ENCODE peak calls at places on chromosomes 2 and 18, in four cellular contexts. L is K562, R is H1, S is GM12878. W is an unnamed sample.

GRCh38 chr18:72672364-72673151 is 128.4 kb upstream of the CBLN2 start:
- DNase-seq in L (peak; percentile 10), S (no peak), R (no peak), W (peak; percentile 11)

GRCh38 chr2:238238766-238239551 is 879 bp downstream of the HES6 start:
- DNase-seq in S (no peak), L (peak; percentile 56), R (no peak), W (no peak)

GRCh38 chr2:226800941-226801784 is 1.5 kb upstream of the IRS1 start:
- DNase-seq in R (no peak), S (peak; percentile 54), L (peak; percentile 15), W (peak; percentile 79)

GRCh38 chr2:98127229-98127989 is 40.4 kb downstream of the VWA3B start:
- DNase-seq in L (no peak), R (no peak), S (no peak), W (no peak)

GRCh38 chr2:97732436-97733340 is 19.3 kb downstream of the ZAP70 start:
- DNase-seq in S (no peak), L (no peak), R (no peak), W (no peak)

GRCh38 chr2:84459944-84460429 is 907 bp upstream of the SUCLG1 start:
- DNase-seq in S (no peak), L (peak; percentile 31), R (no peak), W (no peak)

GRCh38 chr2:231133365-231134114 is 8.7 kb upstream of the HTR2B start:
- DNase-seq in R (no peak), L (no peak), S (no peak), W (peak; percentile 58)

GRCh38 chr18:7789853-7790552 is 222.9 kb downstream of the PTPRM start:
- DNase-seq in S (no peak), R (peak; percentile 29), L (no peak), W (peak; percentile 55)

GRCh38 chr2:241505781-241506201 is 2.6 kb downstream of the STK25 start:
- DNase-seq in L (no peak), R (no peak), S (no peak), W (no peak)

GRCh38 chr2:37029758-37030157 is 54.4 kb downstream of the HEATR5B start:
- DNase-seq in L (no peak), S (no peak), R (no peak), W (no peak)

GRCh38 chr2:121037480-121037879 is 247.5 kb downstream of the TFCP2L1 start:
- DNase-seq in L (no peak), R (no peak), S (no peak), W (no peak)

GRCh38 chr2:117774716-117775115 is 39.8 kb upstream of the DDX18 start:
- DNase-seq in L (no peak), S (no peak), R (no peak), W (no peak)

GRCh38 chr18:77101410-77102245 is 31.0 kb downstream of the MBP start:
- DNase-seq in R (no peak), L (no peak), S (peak; percentile 61), W (peak; percentile 97)

GRCh38 chr2:209648714-209649113 is 122.9 kb upstream of the UNC80 start:
- DNase-seq in L (no peak), S (no peak), R (no peak), W (peak; percentile 2)

GRCh38 chr2:11375689-11376027 is 31.2 kb upstream of the ROCK2 start:
- DNase-seq in R (no peak), S (no peak), L (no peak), W (no peak)

GRCh38 chr2:227834423-227834822 is 20.8 kb downstream of the CCL20 start:
- DNase-seq in S (no peak), R (no peak), L (no peak), W (peak; percentile 33)

GRCh38 chr2:71299507-71299906 is 32.1 kb upstream of the ZNF638 start:
- DNase-seq in S (no peak), L (peak; percentile 33), R (no peak), W (peak; percentile 36)

GRCh38 chr2:107808986-107809385 is 17.7 kb upstream of the RGPD4 start:
- DNase-seq in S (no peak), L (no peak), R (no peak), W (no peak)

GRCh38 chr2:173590278-173590811 is 235.7 kb downstream of the CDCA7 start:
- DNase-seq in L (no peak), R (peak; percentile 58), S (no peak), W (peak; percentile 98)

GRCh38 chr2:29212009-29212408 is 96.8 kb downstream of the CLIP4 start:
- DNase-seq in R (no peak), S (no peak), L (no peak), W (no peak)

GRCh38 chr2:129437775-129438174 is 541.7 kb upstream of the RAB6C start:
- DNase-seq in L (no peak), S (no peak), R (no peak), W (no peak)

GRCh38 chr18:24231773-24232735 is 93.2 kb downstream of the CABYR start:
- DNase-seq in L (no peak), S (no peak), R (no peak), W (peak; percentile 37)

GRCh38 chr2:166017208-166017607 is 63.6 kb upstream of the TTC21B start:
- DNase-seq in R (no peak), S (no peak), L (no peak), W (no peak)

GRCh38 chr2:237466266-237466665 is 20.8 kb upstream of the MLPH start:
- DNase-seq in R (no peak), S (no peak), L (no peak), W (peak; percentile 92)

GRCh38 chr2:104434363-104434792 is 419.5 kb upstream of the POU3F3 start:
- DNase-seq in S (peak; percentile 7), L (no peak), R (peak; percentile 43), W (no peak)

GRCh38 chr2:176106636-176107539 is at the start of gene HOXD11:
- DNase-seq in S (no peak), L (no peak), R (no peak), W (no peak)

GRCh38 chr2:190910341-190911136 is 29.9 kb downstream of the GLS start:
- DNase-seq in L (no peak), S (no peak), R (no peak), W (peak; percentile 53)
- TF ChIP-seq CHD1 in L (no peak), S (no peak), R (no peak), W (no peak)

GRCh38 chr18:52677991-52678390 is 338.0 kb downstream of the DCC start:
- DNase-seq in R (no peak), S (no peak), L (no peak), W (no peak)

GRCh38 chr18:52685316-52685715 is 345.3 kb downstream of the DCC start:
- DNase-seq in L (no peak), R (no peak), S (no peak), W (no peak)

GRCh38 chr18:52682260-52682659 is 342.3 kb downstream of the DCC start:
- DNase-seq in S (no peak), R (peak; percentile 43), L (no peak), W (no peak)
- TF ChIP-seq CHD1 in S (no peak), R (no peak), L (no peak), W (no peak)

GRCh38 chr2:63053235-63053888 is 2.7 kb downstream of the OTX1 start:
- DNase-seq in R (no peak), S (no peak), L (no peak), W (no peak)

GRCh38 chr2:63053889-63054725 is 3.5 kb downstream of the OTX1 start:
- DNase-seq in L (no peak), S (no peak), R (peak; percentile 80), W (no peak)

GRCh38 chr2:63050916-63051794 is 525 bp downstream of the OTX1 start:
- DNase-seq in S (no peak), L (peak; percentile 38), R (no peak), W (no peak)

GRCh38 chr2:63051795-63052333 is 1.2 kb downstream of the OTX1 start:
- DNase-seq in L (no peak), R (no peak), S (no peak), W (no peak)

GRCh38 chr2:63052411-63053234 is 2.0 kb downstream of the OTX1 start:
- DNase-seq in S (no peak), R (no peak), L (no peak), W (no peak)
- TF ChIP-seq CHD1 in S (no peak), R (no peak), L (no peak), W (no peak)

GRCh38 chr2:160836755-160837154 is 323.5 kb upstream of the TANK start:
- DNase-seq in R (no peak), L (no peak), S (no peak), W (peak; percentile 96)

GRCh38 chr2:160838691-160839090 is 321.5 kb upstream of the TANK start:
- DNase-seq in S (no peak), R (no peak), L (no peak), W (no peak)

GRCh38 chr2:160838100-160838499 is 322.1 kb upstream of the TANK start:
- DNase-seq in R (no peak), S (no peak), L (no peak), W (no peak)

GRCh38 chr2:160837416-160837815 is 322.8 kb upstream of the TANK start:
- DNase-seq in L (no peak), S (no peak), R (no peak), W (no peak)

DNA sequence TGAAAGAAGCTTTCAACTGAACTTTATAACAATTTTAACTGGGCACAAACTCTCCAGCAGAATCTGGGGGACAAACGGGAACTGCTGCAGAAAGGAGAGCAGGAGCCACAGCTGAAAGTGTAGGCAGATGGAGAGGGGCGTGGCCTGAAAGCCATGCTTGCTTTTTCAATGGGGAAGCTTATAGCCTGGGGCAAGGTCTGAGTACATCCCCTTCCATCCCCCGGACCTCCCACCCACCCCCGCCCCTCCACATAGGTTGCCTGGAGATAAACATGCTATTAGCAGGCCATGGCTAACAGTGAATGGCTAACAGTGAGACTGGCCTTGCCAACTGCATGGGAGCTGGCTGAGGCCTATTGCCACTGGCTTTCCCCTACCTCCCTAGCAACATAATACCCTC is 317.9 kb upstream of the TANK start:
- DNase-seq in L (no peak), S (no peak), R (no peak), W (no peak)
- TF ChIP-seq CHD1 in L (no peak), S (no peak), R (no peak), W (no peak)